ENCODE peak calls at places on chromosomes 16 and 17, in eight cellular contexts. C is upper lobe of left lung, V is mesendoderm, G is neural progenitor cell, U is right cardiac atrium, R is thoracic aorta, S is right lobe of liver, Z is breast epithelium. Y is an unnamed sample. For H3K4me1, the result is how much of the 10 kb centered on the place peaks cover.

GRCh38 chr17:79803997-79804855 is 7.3 kb upstream of the CBX8 start:
- DNase-seq in C (peak), V (no peak), G (peak), U (peak), R (no peak), S (no peak), Z (no peak), Y (no peak)

GRCh38 chr16:14449790-14450463 is 180.1 kb downstream of the PARN start:
- DNase-seq in C (no peak), V (no peak), G (no peak), U (no peak), R (no peak), S (no peak), Z (no peak), Y (no peak)

GRCh38 chr17:39665642-39666221 is 583 bp downstream of the TCAP start:
- DNase-seq in C (peak), V (no peak), G (peak), U (no peak), R (no peak), S (no peak), Z (no peak), Y (no peak)

GRCh38 chr17:69972251-69972650 is 102.8 kb upstream of the KCNJ16 start:
- DNase-seq in C (no peak), V (no peak), G (no peak), U (no peak), R (no peak), S (no peak), Z (no peak), Y (no peak)

GRCh38 chr17:74637912-74638311 is 14.4 kb upstream of the CD300E start:
- DNase-seq in C (no peak), V (peak), G (no peak), U (no peak), R (no peak), S (no peak), Z (no peak), Y (no peak)

GRCh38 chr16:25126820-25127232 is 15.3 kb downstream of the LCMT1 start:
- DNase-seq in C (no peak), V (peak), G (no peak), U (no peak), R (no peak), S (no peak), Z (no peak), Y (no peak)

GRCh38 chr16:25419681-25420080 is 162.0 kb upstream of the ZKSCAN2 start:
- DNase-seq in C (no peak), V (no peak), G (no peak), U (no peak), R (no peak), S (no peak), Z (no peak), Y (no peak)

GRCh38 chr16:528111-529011 is 849 bp downstream of the CAPN15 start:
- DNase-seq in C (peak), V (peak), G (peak), U (peak), R (peak), S (no peak), Z (no peak), Y (peak)

GRCh38 chr16:12646098-12646489 is 157.6 kb downstream of the CPPED1 start:
- DNase-seq in C (no peak), V (no peak), G (no peak), U (no peak), R (no peak), S (no peak), Z (no peak), Y (no peak)

GRCh38 chr16:12869681-12870427 is 31.5 kb upstream of the SHISA9 start:
- DNase-seq in C (no peak), V (no peak), G (no peak), U (no peak), R (no peak), S (no peak), Z (no peak), Y (no peak)

GRCh38 chr16:85639529-85640253 is 26.6 kb downstream of the GSE1 start:
- DNase-seq in C (peak), V (no peak), G (no peak), U (peak), R (no peak), S (peak), Z (peak), Y (no peak)

GRCh38 chr16:89700649-89701424 is 668 bp downstream of the SPATA2L start:
- DNase-seq in C (peak), V (peak), G (peak), U (peak), R (no peak), S (peak), Z (peak), Y (peak)

GRCh38 chr16:84190731-84191388 is at the start of gene ADAD2:
- DNase-seq in C (peak), V (peak), G (no peak), U (no peak), R (no peak), S (no peak), Z (no peak), Y (no peak)

GRCh38 chr17:32805029-32805976 is 71.6 kb downstream of the MYO1D start:
- DNase-seq in C (no peak), V (no peak), G (no peak), U (no peak), R (no peak), S (no peak), Z (no peak), Y (no peak)

GRCh38 chr16:29254676-29255495 is 151.6 kb downstream of the NPIPB11 start:
- DNase-seq in C (peak), V (no peak), G (no peak), U (no peak), R (no peak), S (no peak), Z (no peak), Y (no peak)

GRCh38 chr17:65562206-65562531 is 721 bp upstream of the AXIN2 start:
- DNase-seq in C (no peak), V (no peak), G (no peak), U (no peak), R (no peak), S (no peak), Z (no peak), Y (no peak)

GRCh38 chr17:5241861-5242671 is 7.4 kb upstream of the SCIMP start:
- DNase-seq in C (no peak), V (no peak), G (no peak), U (no peak), R (no peak), S (no peak), Z (no peak), Y (no peak)

GRCh38 chr16:12584488-12585233 is 219.0 kb downstream of the CPPED1 start:
- DNase-seq in C (no peak), V (peak), G (no peak), U (no peak), R (no peak), S (no peak), Z (no peak), Y (no peak)

GRCh38 chr16:84916850-84917249 is 94.5 kb downstream of the ZDHHC7 start:
- DNase-seq in C (no peak), V (no peak), G (no peak), U (no peak), R (no peak), S (no peak), Z (no peak), Y (no peak)

GRCh38 chr17:81903896-81904599 is 2.0 kb downstream of the NPB start:
- DNase-seq in C (peak), V (no peak), G (no peak), U (no peak), R (no peak), S (no peak), Z (no peak), Y (no peak)

GRCh38 chr16:86991679-86992078 is 325.5 kb downstream of the C16orf95 start:
- DNase-seq in C (no peak), V (no peak), G (no peak), U (no peak), R (no peak), S (no peak), Z (no peak), Y (no peak)

GRCh38 chr16:68524069-68524820 is 14.8 kb upstream of the ZFP90 start:
- DNase-seq in C (no peak), V (peak), G (no peak), U (no peak), R (no peak), S (no peak), Z (no peak), Y (no peak)

GRCh38 chr17:27968206-27968732 is 74.2 kb upstream of the NLK start:
- DNase-seq in C (no peak), V (peak), G (no peak), U (peak), R (no peak), S (peak), Z (no peak), Y (no peak)

GRCh38 chr16:81293909-81294802 is 20.6 kb upstream of the GAN start:
- DNase-seq in C (no peak), V (no peak), G (no peak), U (no peak), R (no peak), S (no peak), Z (no peak), Y (no peak)

GRCh38 chr17:4711671-4712111 is 1.3 kb downstream of the ARRB2 start:
- DNase-seq in C (no peak), V (no peak), G (no peak), U (no peak), R (no peak), S (peak), Z (no peak), Y (no peak)

GRCh38 chr16:30660424-30661251 is 2.4 kb downstream of the FBRS start:
- DNase-seq in C (no peak), V (no peak), G (no peak), U (no peak), R (no peak), S (no peak), Z (no peak), Y (peak)

GRCh38 chr17:68460715-68461114 is 3.4 kb upstream of the WIPI1 start:
- DNase-seq in C (no peak), V (no peak), G (no peak), U (no peak), R (no peak), S (no peak), Z (no peak), Y (no peak)

GRCh38 chr17:36942031-36942599 is 4.8 kb downstream of the LHX1 start:
- DNase-seq in C (peak), V (no peak), G (peak), U (no peak), R (no peak), S (no peak), Z (no peak), Y (no peak)

GRCh38 chr16:8908779-8909468 is 26.8 kb downstream of the LITAFD start:
- DNase-seq in C (no peak), V (no peak), G (no peak), U (no peak), R (no peak), S (no peak), Z (no peak), Y (no peak)

GRCh38 chr17:35804658-35805192 is 4.6 kb upstream of the TAF15 start:
- DNase-seq in C (no peak), V (peak), G (peak), U (no peak), R (no peak), S (no peak), Z (no peak), Y (peak)

GRCh38 chr16:12796498-12796897 is 7.2 kb downstream of the CPPED1 start:
- DNase-seq in C (no peak), V (no peak), G (no peak), U (no peak), R (no peak), S (no peak), Z (no peak), Y (no peak)

GRCh38 chr17:43176119-43176570 is 5.1 kb downstream of the NBR1 start:
- DNase-seq in C (no peak), V (no peak), G (no peak), U (no peak), R (no peak), S (no peak), Z (no peak), Y (no peak)

GRCh38 chr17:38693700-38694329 is 11.3 kb upstream of the MLLT6 start:
- DNase-seq in C (no peak), V (no peak), G (no peak), U (peak), R (no peak), S (peak), Z (peak), Y (no peak)

GRCh38 chr16:74650966-74651567 is 15.6 kb downstream of the RFWD3 start:
- DNase-seq in C (no peak), V (no peak), G (peak), U (no peak), R (no peak), S (no peak), Z (no peak), Y (no peak)

DNA sequence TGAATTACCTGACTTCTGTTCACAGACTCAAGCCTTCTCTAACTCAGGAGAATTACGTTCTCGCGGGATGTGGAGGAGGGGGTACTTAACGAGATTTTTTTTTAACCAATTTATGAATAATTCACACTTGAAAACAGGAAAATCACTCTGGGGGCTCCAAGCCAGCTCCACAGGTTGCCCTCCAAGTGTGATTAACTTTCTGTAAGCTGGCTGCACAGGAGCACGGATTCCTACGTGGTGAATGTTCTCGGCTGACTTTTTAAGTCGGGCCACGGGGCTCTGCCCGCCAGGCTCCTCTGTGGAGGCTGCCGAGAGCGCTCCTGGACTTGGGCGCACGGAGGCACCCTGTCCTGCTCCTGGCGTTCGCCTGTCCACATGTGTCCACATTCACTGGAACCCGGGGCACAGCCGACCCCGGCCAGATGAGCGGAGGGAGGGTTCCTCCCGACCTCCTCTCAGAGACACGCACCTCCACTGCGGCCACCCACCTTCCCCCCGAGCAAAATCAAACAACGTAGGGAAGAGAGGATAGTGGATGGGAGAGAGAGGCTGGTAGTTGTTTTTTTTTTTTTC is 147.1 kb upstream of the CHMP6 start:
- DNase-seq in C (peak), V (no peak), G (no peak), U (no peak), R (no peak), S (no peak), Z (peak), Y (no peak)
- H3K4me1 ChIP-seq in C (under half), V (under half), G (under half), U (under half), R (under half), S (under half), Z (under half), Y (under half)

DNA sequence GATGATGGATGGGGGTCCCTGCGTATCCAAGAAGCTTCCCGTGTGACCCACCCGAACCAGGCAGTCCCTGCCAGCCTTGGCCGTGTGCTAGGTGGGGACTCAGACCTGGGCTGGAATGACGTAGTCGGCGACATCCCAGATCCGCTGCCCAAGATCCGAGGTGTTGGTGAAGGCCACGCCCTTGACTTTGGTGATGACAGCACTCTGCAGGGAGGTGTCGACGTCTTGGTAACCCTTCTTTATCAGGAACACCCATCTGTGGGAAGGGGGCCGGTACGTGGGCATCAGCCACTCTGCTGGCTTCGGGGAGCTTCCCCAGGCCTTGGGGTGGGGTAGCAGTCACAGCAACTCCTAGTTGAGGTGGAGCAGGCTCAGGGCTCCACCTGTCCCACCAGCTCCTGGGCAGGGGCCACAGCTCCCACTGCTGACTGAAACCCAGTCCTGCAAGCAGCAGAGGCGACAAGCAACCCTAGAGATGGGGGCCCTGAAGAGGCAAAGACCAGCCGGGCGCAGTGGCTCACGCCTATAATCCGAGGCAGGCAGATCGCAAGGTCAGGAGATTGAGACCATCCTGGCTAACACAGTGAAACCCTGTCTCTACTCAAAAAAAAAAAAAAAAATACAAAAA is 4.3 kb downstream of the P2RX5 start:
- DNase-seq in C (peak), V (peak), G (no peak), U (no peak), R (no peak), S (no peak), Z (no peak), Y (no peak)
- H3K4me1 ChIP-seq in C (under half), V (under half), G (under half), U (under half), R (under half), S (under half), Z (under half), Y (under half)

DNA sequence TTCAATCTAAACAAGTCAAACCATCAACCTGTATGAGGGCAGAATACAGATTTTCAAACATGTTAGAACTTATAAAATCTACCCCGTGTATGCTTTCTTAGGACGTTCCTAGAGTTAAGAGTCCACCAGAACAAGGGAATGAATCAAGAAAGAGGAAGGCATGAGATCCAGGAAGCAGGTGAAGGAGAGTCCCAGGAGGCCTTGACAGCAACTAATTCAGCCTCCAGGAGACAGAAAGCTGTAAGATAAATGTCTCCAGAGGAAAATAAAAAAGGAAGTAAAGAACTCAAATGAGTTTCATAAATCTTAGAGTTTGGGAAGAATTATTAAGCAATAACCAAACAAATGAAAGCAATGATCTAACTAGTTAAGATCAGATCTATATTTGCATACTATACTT is 2.7 kb downstream of the BRD7 start:
- DNase-seq in C (no peak), V (no peak), G (no peak), U (no peak), R (no peak), S (no peak), Z (no peak), Y (no peak)
- H3K4me1 ChIP-seq in C (under half), V (under half), G (under half), U (under half), R (under half), S (under half), Z (under half), Y (under half)

GRCh38 chr17:73228748-73229236 is 32.9 kb downstream of the CPSF4L start:
- DNase-seq in C (no peak), V (peak), G (no peak), U (peak), R (peak), S (peak), Z (no peak), Y (no peak)

GRCh38 chr17:73231841-73232586 is 29.7 kb downstream of the CPSF4L start:
- DNase-seq in C (peak), V (peak), G (peak), U (peak), R (peak), S (peak), Z (peak), Y (peak)

GRCh38 chr17:73227944-73228343 is 33.7 kb downstream of the CPSF4L start:
- DNase-seq in C (no peak), V (no peak), G (no peak), U (no peak), R (no peak), S (no peak), Z (no peak), Y (no peak)

GRCh38 chr17:73231363-73231762 is 30.3 kb downstream of the CPSF4L start:
- DNase-seq in C (no peak), V (peak), G (no peak), U (no peak), R (no peak), S (no peak), Z (no peak), Y (no peak)

GRCh38 chr17:73230088-73230487 is 31.6 kb downstream of the CPSF4L start:
- DNase-seq in C (no peak), V (no peak), G (no peak), U (no peak), R (no peak), S (no peak), Z (no peak), Y (no peak)
- H3K4me1 ChIP-seq in C (under half), V (under half), G (under half), U (under half), R (half or more), S (under half), Z (under half), Y (under half)

DNA sequence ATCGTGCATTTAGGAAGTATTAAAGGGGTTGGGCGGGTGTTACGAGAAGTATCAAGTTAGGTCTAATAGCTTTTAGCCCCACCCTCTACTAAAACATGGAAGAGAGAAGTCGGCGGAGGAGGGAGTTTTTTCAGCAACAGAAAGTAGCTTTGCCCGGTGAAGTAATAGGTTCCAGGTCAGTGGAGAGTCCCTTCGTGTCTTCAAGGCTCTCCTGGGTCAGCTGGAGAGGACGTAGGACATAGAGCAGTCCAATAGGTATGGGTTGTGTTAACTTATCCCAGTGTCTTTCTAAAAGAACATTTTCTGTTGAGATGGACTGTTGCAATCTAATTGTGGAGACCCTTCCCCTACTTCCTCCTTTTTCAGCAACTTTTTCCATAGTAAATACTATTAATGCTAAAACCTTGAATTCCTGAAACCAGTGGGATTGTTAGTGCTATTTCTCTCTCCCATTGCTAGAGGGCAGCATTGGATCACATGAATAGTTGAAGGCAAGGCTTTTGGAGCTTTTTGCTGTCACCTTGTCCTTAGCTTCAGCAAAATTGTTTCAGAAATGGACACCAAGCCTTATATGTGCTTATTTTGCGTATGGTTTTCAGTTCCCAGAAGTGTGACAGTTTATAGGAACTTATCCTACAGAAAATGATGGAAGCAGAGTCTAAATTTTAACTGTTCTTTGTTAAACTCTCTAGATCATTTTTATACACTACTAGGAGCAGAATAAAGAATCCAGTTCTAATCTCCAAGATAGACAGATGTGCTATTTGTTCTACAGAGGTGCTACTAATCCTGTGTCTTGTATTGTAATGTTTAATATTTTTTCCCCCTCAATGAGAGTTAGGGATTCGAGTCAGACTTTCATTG is 38.4 kb downstream of the UTP18 start:
- DNase-seq in C (no peak), V (peak), G (peak), U (no peak), R (no peak), S (no peak), Z (no peak), Y (no peak)
- H3K4me1 ChIP-seq in C (under half), V (under half), G (under half), U (under half), R (under half), S (under half), Z (under half), Y (under half)